ENCODE peak calls at places on chromosomes 2 and 18, in seven cellular contexts. D is CD4-positive, CD25-positive, alpha-beta regulatory T cell; I is GM23248; O is HepG2; R is left lung; U is CD8-positive, alpha-beta memory T cell; Z is upper lobe of right lung. G is an unnamed sample.

GRCh38 chr2:163637876-163638275 is 97.9 kb downstream of the FIGN start:
- DNase-seq in O (no peak), D (no peak), Z (no peak), I (no peak), R (no peak), U (no peak), G (no peak)

GRCh38 chr2:20350105-20350712 is 435 bp downstream of the PUM2 start:
- DNase-seq in U (peak; percentile 68), D (peak; percentile 66), R (no peak), O (peak; percentile 38), I (no peak), Z (peak; percentile 81), G (peak; percentile 61)

GRCh38 chr2:74457129-74457548 is 1.1 kb upstream of the WBP1 start:
- DNase-seq in R (no peak), I (no peak), U (no peak), D (no peak), Z (no peak), O (no peak), G (no peak)

GRCh38 chr18:76493213-76494107 is 1.6 kb downstream of the ZNF516 start:
- DNase-seq in I (peak; percentile 67), Z (no peak), U (no peak), R (no peak), O (peak; percentile 82), D (peak; percentile 16), G (peak; percentile 4)

GRCh38 chr2:6554403-6554802 is 311.3 kb downstream of the CMPK2 start:
- DNase-seq in R (no peak), I (no peak), D (no peak), U (no peak), Z (no peak), O (no peak), G (no peak)

GRCh38 chr2:120778244-120778643 is 42.6 kb downstream of the GLI2 start:
- DNase-seq in U (no peak), R (no peak), O (no peak), D (no peak), Z (no peak), I (peak; percentile 68), G (no peak)

GRCh38 chr2:81194176-81194575 is 889.6 kb upstream of the LRRTM1 start:
- DNase-seq in O (no peak), R (no peak), D (no peak), Z (peak; percentile 60), I (no peak), U (no peak), G (no peak)

GRCh38 chr18:35949903-35950627 is 22.4 kb upstream of the RMP24 start:
- DNase-seq in O (peak; percentile 56), I (peak; percentile 67), D (peak; percentile 65), U (peak; percentile 72), Z (peak; percentile 73), R (peak; percentile 41), G (peak; percentile 57)

GRCh38 chr2:70922591-70923234 is 13.0 kb upstream of the ATP6V1B1 start:
- DNase-seq in R (peak; percentile 13), U (no peak), D (no peak), O (no peak), Z (no peak), I (no peak), G (no peak)

GRCh38 chr2:8472545-8473361 is 209.1 kb upstream of the ID2 start:
- DNase-seq in D (peak; percentile 70), R (no peak), O (no peak), I (no peak), U (no peak), Z (no peak), G (no peak)

GRCh38 chr2:143807677-143808076 is 678.5 kb downstream of the ARHGAP15 start:
- DNase-seq in I (peak; percentile 12), D (no peak), U (no peak), Z (no peak), R (no peak), O (peak; percentile 3), G (no peak)

GRCh38 chr2:159793265-159793664 is 4.7 kb downstream of the CD302 start:
- DNase-seq in Z (no peak), D (no peak), O (no peak), U (no peak), R (no peak), I (no peak), G (no peak)

GRCh38 chr18:79681484-79682387 is 2.1 kb downstream of the CTDP1 start:
- DNase-seq in U (peak; percentile 76), D (peak; percentile 84), R (no peak), O (no peak), I (peak; percentile 3), Z (no peak), G (peak; percentile 67)

GRCh38 chr2:126644630-126645191 is 11.2 kb upstream of the GYPC start:
- DNase-seq in R (no peak), O (no peak), Z (no peak), U (no peak), I (no peak), D (peak; percentile 20), G (no peak)

GRCh38 chr2:211093743-211094303 is 537.4 kb downstream of the CPS1 start:
- DNase-seq in Z (no peak), O (peak; percentile 62), U (no peak), R (no peak), I (peak; percentile 8), D (peak; percentile 7), G (no peak)

GRCh38 chr2:136384541-136385303 is 266.8 kb upstream of the CXCR4 start:
- DNase-seq in R (no peak), D (peak; percentile 78), Z (no peak), O (peak; percentile 35), I (peak; percentile 33), U (peak; percentile 68), G (peak; percentile 70)

GRCh38 chr18:77053616-77054287 is 78.8 kb downstream of the MBP start:
- DNase-seq in Z (no peak), I (no peak), U (no peak), D (no peak), O (no peak), R (no peak), G (no peak)

GRCh38 chr2:218883491-218884490 is 3.1 kb downstream of the WNT10A start:
- DNase-seq in D (no peak), R (no peak), U (peak; percentile 62), O (no peak), Z (peak; percentile 70), I (peak; percentile 66), G (peak; percentile 39)
- H3K27me3 ChIP-seq in D (no peaks in the 10 kb centered on the region), R (peaks cover 41% of the 10 kb centered on the region), U (no peaks in the 10 kb centered on the region), O (peaks cover 35% of the 10 kb centered on the region), Z (peaks cover 41% of the 10 kb centered on the region), I (peaks cover 23% of the 10 kb centered on the region), G (no peaks in the 10 kb centered on the region)

GRCh38 chr2:128090575-128090908 is 458 bp upstream of the UGGT1 start:
- DNase-seq in R (no peak), O (no peak), I (no peak), D (no peak), Z (no peak), U (no peak), G (no peak)
- H3K27ac ChIP-seq in R (peak overlapping the region; percentile 94), O (peak overlapping the region; percentile 78), I (peak overlapping the region; percentile 81), D (peak overlapping the region; percentile 80), Z (peak overlapping the region; percentile 85), U (peak overlapping the region; percentile 72), G (peak overlapping the region; percentile 81)

DNA sequence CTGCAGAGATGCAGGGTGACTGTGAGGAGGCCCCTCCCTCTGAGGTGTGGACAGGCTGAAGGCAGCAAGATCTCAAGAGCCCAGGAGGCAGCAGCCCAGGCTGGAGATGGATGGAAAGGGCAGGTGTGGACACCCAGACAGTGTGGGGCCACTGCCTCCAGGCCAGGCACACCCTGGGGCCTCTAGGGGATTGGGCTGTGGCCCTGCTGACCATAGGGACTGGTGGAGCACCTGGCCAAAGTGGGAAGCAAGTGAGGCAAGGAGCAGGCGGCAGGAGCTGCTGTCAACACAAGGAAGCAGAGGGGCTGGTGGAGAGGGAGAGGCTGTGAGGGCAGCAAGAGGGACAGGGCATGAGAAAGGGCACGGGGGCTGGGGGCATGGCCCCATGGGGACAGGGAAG is 10.8 kb downstream of the SNED1 start:
- DNase-seq in I (no peak), U (no peak), D (no peak), O (no peak), R (no peak), Z (no peak), G (no peak)
- H3K4me3 ChIP-seq in I (no peak overlapping the region), U (no peak overlapping the region), D (no peak overlapping the region), O (peak overlapping the region; percentile 67), R (no peak overlapping the region), Z (no peak overlapping the region), G (no peak overlapping the region)

GRCh38 chr2:230696670-230697069 is 16.0 kb upstream of the CAB39 start:
- DNase-seq in I (no peak), O (no peak), R (no peak), Z (no peak), U (no peak), D (no peak), G (no peak)

GRCh38 chr2:230695551-230695950 is 17.1 kb upstream of the CAB39 start:
- DNase-seq in D (no peak), I (no peak), U (no peak), O (no peak), R (no peak), Z (no peak), G (no peak)

GRCh38 chr2:230692760-230693159 is 19.9 kb upstream of the CAB39 start:
- DNase-seq in I (peak; percentile 50), U (no peak), O (no peak), R (no peak), D (no peak), Z (no peak), G (no peak)

GRCh38 chr2:230693411-230693810 is 19.2 kb upstream of the CAB39 start:
- DNase-seq in Z (no peak), D (no peak), O (no peak), I (no peak), U (no peak), R (no peak), G (no peak)

DNA sequence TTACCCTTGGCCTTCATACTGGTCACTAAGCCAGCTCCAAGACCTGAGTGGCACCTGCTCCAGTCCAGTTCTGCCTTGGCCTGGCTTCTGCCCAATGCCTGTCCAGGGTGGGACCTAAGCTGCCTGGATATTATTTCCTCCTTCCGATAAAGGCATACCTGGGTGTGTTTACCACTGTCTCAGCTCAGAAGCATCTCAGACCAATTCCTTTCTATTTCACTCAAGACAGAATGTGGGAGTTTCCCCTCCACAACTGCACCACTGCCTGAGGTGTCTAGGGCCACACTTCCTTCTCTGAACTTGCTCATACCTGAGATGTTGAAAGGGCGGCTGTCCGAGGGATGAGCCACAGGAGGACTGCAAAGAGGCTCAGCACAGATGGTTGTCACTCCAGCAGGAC is 18.4 kb upstream of the CAB39 start:
- DNase-seq in U (no peak), R (no peak), D (peak; percentile 71), Z (no peak), O (no peak), I (no peak), G (no peak)
- H3K27me3 ChIP-seq in U (no peaks in the 10 kb centered on the region), R (no peaks in the 10 kb centered on the region), D (no peaks in the 10 kb centered on the region), Z (no peaks in the 10 kb centered on the region), O (no peaks in the 10 kb centered on the region), I (no peaks in the 10 kb centered on the region), G (no peaks in the 10 kb centered on the region)

GRCh38 chr2:161238264-161238558 is 70.0 kb upstream of the PSMD14 start:
- DNase-seq in Z (no peak), O (no peak), U (no peak), R (no peak), I (peak; percentile 29), D (no peak), G (peak; percentile 12)
- H3K27ac ChIP-seq in Z (peak overlapping the region; percentile 20), O (no peak overlapping the region), U (peak overlapping the region; percentile 16), R (no peak overlapping the region), I (no peak overlapping the region), D (peak overlapping the region; percentile 49), G (peak overlapping the region; percentile 51)